ENCODE peak calls at places on chromosomes 4 and X, in ten cellular contexts. Q, H, M, N, E, G, L, B, K and T are unnamed samples.

GRCh38 chr4:185244763-185245162 is 35.4 kb downstream of the SNX25 start:
- DNase-seq in Q (no peak), H (no peak), M (no peak), N (no peak), E (no peak), G (no peak), L (no peak), B (no peak), K (no peak), T (no peak)

GRCh38 chr4:170025523-170026252 is 507 bp downstream of the MFAP3L start:
- DNase-seq in Q (peak; percentile 61), H (no peak), M (peak; percentile 35), N (peak; percentile 7), E (no peak), G (peak; percentile 9), L (peak; percentile 27), B (no peak), K (no peak), T (no peak)

GRCh38 chrX:125622899-125623298 is 303.2 kb downstream of the TEX13C start:
- DNase-seq in Q (no peak), H (no peak), M (no peak), N (no peak), E (no peak), G (no peak), L (no peak), B (no peak), K (no peak), T (no peak)

GRCh38 chr4:85869156-85869555 is 394.2 kb downstream of the ARHGAP24 start:
- DNase-seq in Q (no peak), H (no peak), M (no peak), N (no peak), E (no peak), G (no peak), L (no peak), B (no peak), K (no peak), T (no peak)

GRCh38 chr4:75015627-75016026 is 82.7 kb downstream of the PARM1 start:
- DNase-seq in Q (no peak), H (no peak), M (no peak), N (no peak), E (no peak), G (no peak), L (peak; percentile 53), B (no peak), K (no peak), T (no peak)

GRCh38 chr4:176186067-176186466 is 9.3 kb downstream of the SPATA4 start:
- DNase-seq in Q (no peak), H (no peak), M (no peak), N (no peak), E (no peak), G (no peak), L (no peak), B (no peak), K (no peak), T (no peak)

GRCh38 chr4:130147618-130148017 is 1051.7 kb downstream of the C4orf33 start:
- DNase-seq in Q (no peak), H (no peak), M (no peak), N (no peak), E (no peak), G (no peak), L (no peak), B (no peak), K (no peak), T (no peak)

GRCh38 chr4:38489924-38490639 is 173.9 kb upstream of the KLF3 start:
- DNase-seq in Q (no peak), H (peak; percentile 53), M (no peak), N (no peak), E (no peak), G (no peak), L (no peak), B (no peak), K (no peak), T (no peak)

GRCh38 chr4:22532896-22533295 is 17.0 kb upstream of the ADGRA3 start:
- DNase-seq in Q (no peak), H (no peak), M (no peak), N (no peak), E (no peak), G (no peak), L (no peak), B (no peak), K (no peak), T (no peak)

GRCh38 chr4:69881173-69881773 is 21.3 kb upstream of the SULT1E1 start:
- DNase-seq in Q (no peak), H (peak; percentile 26), M (no peak), N (peak; percentile 7), E (peak; percentile 25), G (no peak), L (no peak), B (peak; percentile 4), K (no peak), T (no peak)

GRCh38 chrX:47187106-47187677 is 6.4 kb upstream of the UBA1 start:
- DNase-seq in Q (peak; percentile 47), H (no peak), M (no peak), N (no peak), E (no peak), G (no peak), L (no peak), B (no peak), K (no peak), T (no peak)

GRCh38 chr4:38189445-38189844 is 229.2 kb downstream of the PTTG2 start:
- DNase-seq in Q (no peak), H (peak; percentile 88), M (no peak), N (peak; percentile 13), E (peak; percentile 95), G (no peak), L (no peak), B (peak; percentile 73), K (no peak), T (no peak)

GRCh38 chr4:55078987-55079386 is 46.4 kb downstream of the KDR start:
- DNase-seq in Q (peak; percentile 75), H (peak; percentile 88), M (peak; percentile 54), N (no peak), E (peak; percentile 62), G (no peak), L (peak; percentile 62), B (no peak), K (no peak), T (no peak)

GRCh38 chr4:17490575-17491059 is 21.3 kb downstream of the QDPR start:
- DNase-seq in Q (no peak), H (no peak), M (no peak), N (no peak), E (no peak), G (no peak), L (no peak), B (no peak), K (no peak), T (no peak)

GRCh38 chr4:6885953-6886557 is 23.6 kb upstream of the TBC1D14 start:
- DNase-seq in Q (peak; percentile 85), H (peak; percentile 85), M (peak; percentile 49), N (no peak), E (peak; percentile 69), G (no peak), L (peak; percentile 53), B (no peak), K (no peak), T (no peak)

GRCh38 chr4:1035510-1035909 is 24.1 kb downstream of the FGFRL1 start:
- DNase-seq in Q (no peak), H (peak; percentile 38), M (no peak), N (no peak), E (no peak), G (no peak), L (peak; percentile 56), B (no peak), K (no peak), T (no peak)

GRCh38 chr4:24753519-24753918 is 41.9 kb upstream of the SOD3 start:
- DNase-seq in Q (no peak), H (peak; percentile 14), M (no peak), N (peak; percentile 38), E (no peak), G (no peak), L (no peak), B (no peak), K (no peak), T (no peak)

GRCh38 chr4:123585111-123585510 is 188.5 kb downstream of the SPRY1 start:
- DNase-seq in Q (no peak), H (no peak), M (no peak), N (no peak), E (no peak), G (no peak), L (no peak), B (no peak), K (no peak), T (no peak)

DNA sequence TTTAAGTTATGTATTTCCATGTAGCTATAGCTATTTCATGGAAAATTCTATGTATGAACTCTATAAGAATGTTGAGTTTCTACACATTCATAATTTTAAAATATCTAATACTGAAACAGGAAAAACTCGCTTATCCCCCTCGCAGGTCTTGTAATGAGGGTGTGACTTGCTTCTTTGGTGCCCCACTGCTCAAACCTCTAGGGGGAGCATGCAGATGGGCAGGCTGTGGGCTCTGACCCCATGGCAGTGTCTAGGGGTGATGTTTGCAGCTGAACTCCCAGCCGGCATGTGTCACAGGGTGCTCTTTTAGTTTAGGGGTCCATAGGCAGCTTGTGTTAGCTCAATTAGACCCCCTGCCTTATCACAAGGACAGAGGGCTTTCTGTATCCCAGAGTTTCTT is 1825.7 kb upstream of the ADGRL3 start:
- DNase-seq in Q (no peak), H (no peak), M (no peak), N (no peak), E (no peak), G (no peak), L (no peak), B (no peak), K (no peak), T (no peak)
- TF ChIP-seq CTCF in Q (no peak), H (no peak), M (no peak), N (no peak), E (no peak), G (peak; percentile 19), L (no peak), B (no peak), K (no peak), T (peak; percentile 32)

DNA sequence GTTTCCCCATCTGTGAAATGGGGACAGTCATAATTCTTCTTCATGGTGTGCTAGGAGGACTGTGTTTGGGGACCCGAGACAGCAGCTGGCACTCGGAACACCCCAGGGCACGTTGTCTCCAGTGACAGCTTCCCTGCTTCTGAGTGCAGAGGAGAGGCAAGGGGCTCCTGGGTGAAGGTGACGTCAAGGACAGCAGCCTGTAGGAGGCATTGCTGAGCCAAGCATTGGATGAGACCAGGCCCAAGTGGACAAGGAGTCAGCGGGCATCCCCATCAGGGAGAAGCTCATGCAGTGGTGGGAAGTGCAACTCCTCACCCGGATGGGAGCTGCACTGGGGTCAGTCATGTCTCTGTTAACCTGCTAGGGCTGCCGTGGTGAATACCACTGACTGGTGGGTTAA is 46.1 kb downstream of the EVC start:
- DNase-seq in Q (no peak), H (no peak), M (no peak), N (no peak), E (no peak), G (no peak), L (no peak), B (no peak), K (no peak), T (no peak)
- TF ChIP-seq CTCF in Q (no peak), H (no peak), M (no peak), N (no peak), E (no peak), G (no peak), L (no peak), B (no peak), K (no peak), T (no peak)

GRCh38 chr4:173318648-173319211 is 15.4 kb downstream of the HMGB2 start:
- DNase-seq in Q (no peak), H (peak; percentile 61), M (no peak), N (no peak), E (no peak), G (no peak), L (no peak), B (no peak), K (no peak), T (no peak)
- TF ChIP-seq CTCF in Q (peak; percentile 66), H (no peak), M (peak; percentile 49), N (peak; percentile 51), E (no peak), G (peak; percentile 50), L (peak; percentile 52), B (no peak), K (no peak), T (peak; percentile 74)

GRCh38 chrX:78074088-78074487 is 30.0 kb upstream of the PGK1 start:
- DNase-seq in Q (no peak), H (no peak), M (no peak), N (no peak), E (no peak), G (no peak), L (no peak), B (no peak), K (no peak), T (no peak)
- TF ChIP-seq CTCF in Q (no peak), H (no peak), M (no peak), N (no peak), E (no peak), G (no peak), L (no peak), B (no peak), K (no peak), T (no peak)